ENCODE peak calls at places on chromosomes 4 and X, in ten cellular contexts. U, W, R, M, E, O, H, P, Q and C are unnamed samples.

GRCh38 chrX:15269120-15269519 is 763 bp downstream of the ASB9 start:
- DNase-seq in U (peak; percentile 64), W (no peak), R (no peak), M (no peak), E (no peak), O (no peak), H (no peak), P (no peak), Q (no peak), C (no peak)

GRCh38 chr4:7779194-7779768 is 160.4 kb downstream of the AFAP1 start:
- DNase-seq in U (no peak), W (peak; percentile 62), R (no peak), M (no peak), E (no peak), O (no peak), H (peak; percentile 52), P (no peak), Q (no peak), C (no peak)

GRCh38 chr4:119816473-119816872 is 187.9 kb upstream of the PDE5A start:
- DNase-seq in U (no peak), W (no peak), R (no peak), M (no peak), E (no peak), O (no peak), H (no peak), P (no peak), Q (no peak), C (no peak)

GRCh38 chrX:49058794-49059193 is at the start of gene CCDC120:
- DNase-seq in U (peak; percentile 28), W (no peak), R (no peak), M (no peak), E (no peak), O (peak; percentile 37), H (no peak), P (peak; percentile 51), Q (no peak), C (no peak)

GRCh38 chr4:35652197-35652596 is 592.1 kb downstream of the ARAP2 start:
- DNase-seq in U (no peak), W (no peak), R (no peak), M (no peak), E (no peak), O (no peak), H (no peak), P (no peak), Q (no peak), C (no peak)

GRCh38 chr4:1638873-1639272 is 45.2 kb downstream of the FAM53A start:
- DNase-seq in U (no peak), W (no peak), R (no peak), M (no peak), E (no peak), O (no peak), H (no peak), P (no peak), Q (no peak), C (no peak)

GRCh38 chr4:73653695-73654106 is 33.5 kb upstream of the RASSF6 start:
- DNase-seq in U (peak; percentile 60), W (peak; percentile 54), R (no peak), M (peak; percentile 73), E (peak; percentile 24), O (no peak), H (no peak), P (peak; percentile 52), Q (no peak), C (peak; percentile 40)

GRCh38 chr4:87419578-87420249 is 2.7 kb upstream of the NUDT9 start:
- DNase-seq in U (no peak), W (no peak), R (no peak), M (no peak), E (no peak), O (no peak), H (no peak), P (no peak), Q (no peak), C (no peak)

GRCh38 chrX:11724122-11725017 is 33.7 kb upstream of the MSL3 start:
- DNase-seq in U (peak; percentile 14), W (peak; percentile 30), R (no peak), M (no peak), E (peak; percentile 1), O (no peak), H (no peak), P (no peak), Q (no peak), C (peak; percentile 13)

GRCh38 chrX:38652934-38653442 is 91.6 kb downstream of the TSPAN7 start:
- DNase-seq in U (no peak), W (no peak), R (no peak), M (no peak), E (no peak), O (no peak), H (no peak), P (no peak), Q (no peak), C (no peak)

GRCh38 chr4:37663552-37663951 is 22.6 kb downstream of the RELL1 start:
- DNase-seq in U (no peak), W (no peak), R (no peak), M (no peak), E (no peak), O (no peak), H (no peak), P (no peak), Q (no peak), C (no peak)

GRCh38 chrX:19867411-19867732 is 20.0 kb downstream of the SH3KBP1 start:
- DNase-seq in U (no peak), W (peak; percentile 67), R (no peak), M (no peak), E (no peak), O (no peak), H (no peak), P (no peak), Q (no peak), C (no peak)

GRCh38 chrX:1587161-1587560 is 4.2 kb upstream of the AKAP17A start:
- DNase-seq in U (no peak), W (no peak), R (no peak), M (no peak), E (no peak), O (no peak), H (no peak), P (no peak), Q (no peak), C (no peak)

GRCh38 chr4:120921456-120922389 is 803 bp downstream of the PRDM5 start:
- DNase-seq in U (peak; percentile 65), W (peak; percentile 74), R (peak; percentile 78), M (no peak), E (peak; percentile 24), O (peak; percentile 41), H (peak; percentile 92), P (peak; percentile 75), Q (peak; percentile 63), C (no peak)

GRCh38 chr4:168551945-168552695 is 55.3 kb downstream of the PALLD start:
- DNase-seq in U (no peak), W (no peak), R (no peak), M (no peak), E (no peak), O (no peak), H (no peak), P (no peak), Q (no peak), C (peak; percentile 38)

GRCh38 chrX:147911192-147912022 is at the start of gene FMR1:
- DNase-seq in U (peak; percentile 85), W (peak; percentile 86), R (peak; percentile 94), M (peak; percentile 92), E (peak; percentile 78), O (peak; percentile 86), H (peak; percentile 98), P (peak; percentile 95), Q (peak; percentile 94), C (peak; percentile 77)

GRCh38 chr4:40613456-40613855 is 16.2 kb downstream of the RBM47 start:
- DNase-seq in U (no peak), W (peak; percentile 48), R (no peak), M (no peak), E (peak; percentile 16), O (no peak), H (no peak), P (no peak), Q (no peak), C (no peak)

GRCh38 chrX:150547511-150548115 is 20.8 kb upstream of the MTM1 start:
- DNase-seq in U (no peak), W (peak; percentile 38), R (peak; percentile 78), M (peak; percentile 44), E (no peak), O (peak; percentile 48), H (peak; percentile 93), P (peak; percentile 82), Q (peak; percentile 72), C (no peak)

GRCh38 chr4:22170353-22170752 is 221.8 kb upstream of the KCNIP4 start:
- DNase-seq in U (peak; percentile 88), W (peak; percentile 11), R (no peak), M (no peak), E (no peak), O (no peak), H (no peak), P (no peak), Q (no peak), C (no peak)

GRCh38 chr4:78267790-78268189 is 210.7 kb downstream of the FRAS1 start:
- DNase-seq in U (no peak), W (no peak), R (no peak), M (no peak), E (no peak), O (no peak), H (no peak), P (no peak), Q (no peak), C (no peak)

GRCh38 chr4:7218686-7219085 is 26.3 kb downstream of the SORCS2 start:
- DNase-seq in U (no peak), W (no peak), R (no peak), M (no peak), E (no peak), O (no peak), H (no peak), P (no peak), Q (no peak), C (no peak)

GRCh38 chr4:16674133-16674532 is 224.3 kb downstream of the LDB2 start:
- DNase-seq in U (no peak), W (no peak), R (no peak), M (no peak), E (no peak), O (no peak), H (no peak), P (no peak), Q (no peak), C (no peak)

GRCh38 chr4:21742326-21742725 is 206.2 kb downstream of the KCNIP4 start:
- DNase-seq in U (no peak), W (no peak), R (no peak), M (no peak), E (no peak), O (no peak), H (no peak), P (no peak), Q (no peak), C (no peak)

GRCh38 chrX:150486011-150486410 is 82.4 kb upstream of the MTM1 start:
- DNase-seq in U (peak; percentile 30), W (peak; percentile 58), R (no peak), M (peak; percentile 37), E (peak; percentile 11), O (peak; percentile 49), H (no peak), P (no peak), Q (no peak), C (peak; percentile 33)

GRCh38 chr4:2938906-2939305 is 24.3 kb downstream of the NOP14 start:
- DNase-seq in U (no peak), W (no peak), R (no peak), M (no peak), E (no peak), O (no peak), H (no peak), P (no peak), Q (no peak), C (no peak)

GRCh38 chr4:5144384-5144783 is 93.1 kb downstream of the STK32B start:
- DNase-seq in U (no peak), W (no peak), R (no peak), M (no peak), E (no peak), O (no peak), H (no peak), P (no peak), Q (no peak), C (no peak)

GRCh38 chr4:102574317-102574716 is 73.2 kb downstream of the NFKB1 start:
- DNase-seq in U (no peak), W (peak; percentile 30), R (no peak), M (no peak), E (peak; percentile 13), O (no peak), H (no peak), P (no peak), Q (no peak), C (peak; percentile 85)

GRCh38 chr4:90950385-90950841 is 823.2 kb downstream of the CCSER1 start:
- DNase-seq in U (no peak), W (no peak), R (no peak), M (peak; percentile 12), E (no peak), O (no peak), H (no peak), P (no peak), Q (no peak), C (no peak)